ENCODE peak calls at places on chromosome 11, in five cellular contexts. One of them, this sample, is unnamed.

GRCh38 chr11:113147249-113147648 is 167.1 kb upstream of the TTC12 start:
- DNase-seq in right lobe of liver: no peak
- DNase-seq in H1: peak; percentile 5
- DNase-seq in lower leg skin: no peak
- DNase-seq in hepatocyte: no peak
- DNase-seq in this sample: no peak

GRCh38 chr11:12786891-12787290 is 112.7 kb downstream of the TEAD1 start:
- DNase-seq in lower leg skin: no peak
- DNase-seq in right lobe of liver: no peak
- DNase-seq in hepatocyte: no peak
- DNase-seq in H1: no peak
- DNase-seq in this sample: no peak

GRCh38 chr11:108568183-108568858 is 25.2 kb downstream of the EXPH5 start:
- DNase-seq in lower leg skin: no peak
- DNase-seq in H1: no peak
- DNase-seq in right lobe of liver: peak; percentile 88
- DNase-seq in hepatocyte: no peak
- DNase-seq in this sample: no peak

GRCh38 chr11:34887260-34887659 is 28.9 kb downstream of the APIP start:
- DNase-seq in H1: no peak
- DNase-seq in lower leg skin: no peak
- DNase-seq in hepatocyte: no peak
- DNase-seq in right lobe of liver: no peak
- DNase-seq in this sample: no peak

GRCh38 chr11:22828373-22828772 is 1.2 kb downstream of the SVIP start:
- DNase-seq in right lobe of liver: no peak
- DNase-seq in hepatocyte: no peak
- DNase-seq in H1: no peak
- DNase-seq in lower leg skin: no peak
- DNase-seq in this sample: no peak

GRCh38 chr11:130449996-130450419 is 1.6 kb downstream of the ADAMTS15 start:
- DNase-seq in right lobe of liver: no peak
- DNase-seq in hepatocyte: peak; percentile 85
- DNase-seq in lower leg skin: peak; percentile 34
- DNase-seq in H1: peak; percentile 75
- DNase-seq in this sample: peak; percentile 86

GRCh38 chr11:60887531-60887930 is 18.9 kb downstream of the PRPF19 start:
- DNase-seq in H1: no peak
- DNase-seq in lower leg skin: no peak
- DNase-seq in right lobe of liver: no peak
- DNase-seq in hepatocyte: peak; percentile 64
- DNase-seq in this sample: no peak

GRCh38 chr11:92779746-92780145 is 189.7 kb upstream of the MTNR1B start:
- DNase-seq in right lobe of liver: no peak
- DNase-seq in lower leg skin: no peak
- DNase-seq in H1: no peak
- DNase-seq in hepatocyte: no peak
- DNase-seq in this sample: no peak

GRCh38 chr11:29256580-29256979 is 760.2 kb downstream of the KCNA4 start:
- DNase-seq in H1: no peak
- DNase-seq in hepatocyte: no peak
- DNase-seq in right lobe of liver: no peak
- DNase-seq in lower leg skin: no peak
- DNase-seq in this sample: no peak

GRCh38 chr11:108324587-108324986 is 101.7 kb downstream of the ATM start:
- DNase-seq in H1: no peak
- DNase-seq in right lobe of liver: no peak
- DNase-seq in lower leg skin: no peak
- DNase-seq in hepatocyte: no peak
- DNase-seq in this sample: no peak

GRCh38 chr11:125285844-125286243 is 121.3 kb downstream of the PKNOX2 start:
- DNase-seq in right lobe of liver: no peak
- DNase-seq in H1: no peak
- DNase-seq in lower leg skin: no peak
- DNase-seq in hepatocyte: no peak
- DNase-seq in this sample: no peak

GRCh38 chr11:107176148-107177105 is 158.2 kb upstream of the GUCY1A2 start:
- DNase-seq in hepatocyte: no peak
- DNase-seq in lower leg skin: no peak
- DNase-seq in H1: no peak
- DNase-seq in right lobe of liver: no peak
- DNase-seq in this sample: no peak

GRCh38 chr11:69907611-69908010 is 88.4 kb upstream of the FGF3 start:
- DNase-seq in right lobe of liver: peak; percentile 37
- DNase-seq in H1: no peak
- DNase-seq in lower leg skin: no peak
- DNase-seq in hepatocyte: no peak
- DNase-seq in this sample: peak; percentile 17

GRCh38 chr11:130737866-130738431 is 178.3 kb downstream of the SNX19 start:
- DNase-seq in hepatocyte: peak; percentile 41
- DNase-seq in lower leg skin: no peak
- DNase-seq in H1: no peak
- DNase-seq in right lobe of liver: no peak
- DNase-seq in this sample: no peak

GRCh38 chr11:75174781-75175370 is 24.0 kb downstream of the SLCO2B1 start:
- DNase-seq in right lobe of liver: no peak
- DNase-seq in lower leg skin: peak; percentile 50
- DNase-seq in hepatocyte: no peak
- DNase-seq in H1: no peak
- DNase-seq in this sample: no peak

GRCh38 chr11:45859661-45860140 is 12.4 kb downstream of the CRY2 start:
- DNase-seq in H1: no peak
- DNase-seq in right lobe of liver: peak; percentile 96
- DNase-seq in lower leg skin: peak; percentile 90
- DNase-seq in hepatocyte: peak; percentile 90
- DNase-seq in this sample: peak; percentile 96

GRCh38 chr11:1522081-1522424 is 35.5 kb upstream of the MOB2 start:
- DNase-seq in H1: no peak
- DNase-seq in right lobe of liver: no peak
- DNase-seq in lower leg skin: no peak
- DNase-seq in hepatocyte: no peak
- DNase-seq in this sample: no peak

GRCh38 chr11:1520209-1520986 is 33.8 kb upstream of the MOB2 start:
- DNase-seq in right lobe of liver: no peak
- DNase-seq in H1: no peak
- DNase-seq in lower leg skin: no peak
- DNase-seq in hepatocyte: no peak
- DNase-seq in this sample: no peak

GRCh38 chr11:1523077-1523476 is 36.5 kb upstream of the MOB2 start:
- DNase-seq in H1: no peak
- DNase-seq in lower leg skin: no peak
- DNase-seq in hepatocyte: no peak
- DNase-seq in right lobe of liver: no peak
- DNase-seq in this sample: no peak

GRCh38 chr11:1520987-1521349 is 34.4 kb upstream of the MOB2 start:
- DNase-seq in right lobe of liver: no peak
- DNase-seq in hepatocyte: no peak
- DNase-seq in H1: no peak
- DNase-seq in lower leg skin: no peak
- DNase-seq in this sample: no peak

GRCh38 chr11:1521382-1522080 is 35.0 kb upstream of the MOB2 start:
- DNase-seq in lower leg skin: no peak
- DNase-seq in hepatocyte: no peak
- DNase-seq in right lobe of liver: no peak
- DNase-seq in H1: no peak
- DNase-seq in this sample: no peak
- H3K4me3 ChIP-seq in lower leg skin: no peak overlapping the region
- H3K4me3 ChIP-seq in hepatocyte: no peak overlapping the region
- H3K4me3 ChIP-seq in right lobe of liver: no peak overlapping the region
- H3K4me3 ChIP-seq in H1: no peak overlapping the region
- H3K4me3 ChIP-seq in this sample: no peak overlapping the region

GRCh38 chr11:47408598-47409439 is 429 bp downstream of the SLC39A13 start:
- DNase-seq in right lobe of liver: no peak
- DNase-seq in lower leg skin: no peak
- DNase-seq in hepatocyte: peak; percentile 71
- DNase-seq in H1: no peak
- DNase-seq in this sample: peak; percentile 72

GRCh38 chr11:47409440-47410403 is 1.3 kb downstream of the SLC39A13 start:
- DNase-seq in H1: no peak
- DNase-seq in hepatocyte: no peak
- DNase-seq in lower leg skin: no peak
- DNase-seq in right lobe of liver: no peak
- DNase-seq in this sample: no peak

GRCh38 chr11:47410404-47411264 is 2.2 kb downstream of the SLC39A13 start:
- DNase-seq in H1: no peak
- DNase-seq in right lobe of liver: no peak
- DNase-seq in hepatocyte: no peak
- DNase-seq in lower leg skin: no peak
- DNase-seq in this sample: no peak

GRCh38 chr11:47407746-47408590 is at the start of gene SLC39A13:
- DNase-seq in H1: peak; percentile 81
- DNase-seq in lower leg skin: peak; percentile 92
- DNase-seq in right lobe of liver: peak; percentile 97
- DNase-seq in hepatocyte: peak; percentile 97
- DNase-seq in this sample: peak; percentile 96

GRCh38 chr11:47406896-47407745 is 1.3 kb upstream of the SLC39A13 start:
- DNase-seq in lower leg skin: no peak
- DNase-seq in H1: no peak
- DNase-seq in hepatocyte: peak; percentile 23
- DNase-seq in right lobe of liver: no peak
- DNase-seq in this sample: no peak
- TF ChIP-seq CTCF in lower leg skin: no peak
- TF ChIP-seq CTCF in H1: peak; percentile 24
- TF ChIP-seq CTCF in hepatocyte: no peak
- TF ChIP-seq CTCF in right lobe of liver: no peak
- TF ChIP-seq CTCF in this sample: no peak

DNA sequence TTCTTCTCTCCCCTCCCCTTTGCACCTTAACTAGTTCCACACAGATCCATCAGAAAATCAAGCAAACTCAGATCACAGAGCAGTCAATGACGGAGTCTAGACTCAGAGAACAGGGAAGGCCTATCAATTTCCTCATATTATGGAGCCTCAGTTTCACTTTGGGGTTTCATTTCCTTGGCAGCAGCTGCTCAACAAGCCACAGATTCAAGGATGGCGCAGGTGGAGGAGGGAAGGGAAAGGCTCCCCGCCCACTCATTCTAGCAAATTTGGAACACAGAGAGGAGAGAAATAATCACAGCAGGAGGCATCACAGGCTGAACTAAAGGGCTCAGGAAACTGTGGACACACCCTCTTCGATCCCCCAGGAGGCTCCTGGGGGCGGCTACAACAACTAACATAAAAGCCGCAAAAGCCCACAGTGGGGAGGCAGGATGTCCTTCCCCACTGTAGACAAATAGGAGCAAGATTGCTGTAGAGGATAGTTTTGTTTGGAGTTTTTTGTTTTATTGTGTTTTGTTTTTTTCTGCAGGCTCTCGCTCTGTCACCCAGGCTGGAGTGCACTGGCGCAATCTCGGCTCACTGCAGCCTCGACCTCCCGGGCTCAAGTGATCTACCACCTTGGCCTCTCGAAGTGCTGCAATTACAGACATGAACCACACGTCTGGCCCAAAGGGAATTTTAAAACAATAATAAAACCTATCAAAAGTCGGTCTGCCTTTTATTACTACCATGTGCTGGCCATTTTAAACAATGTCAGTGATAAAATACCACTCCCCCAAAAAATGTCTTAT is 3.4 kb downstream of the PLAAT3 start:
- DNase-seq in H1: peak; percentile 60
- DNase-seq in lower leg skin: no peak
- DNase-seq in right lobe of liver: no peak
- DNase-seq in hepatocyte: no peak
- DNase-seq in this sample: no peak
- H3K4me3 ChIP-seq in H1: peak overlapping the region; percentile 2
- H3K4me3 ChIP-seq in lower leg skin: no peak overlapping the region
- H3K4me3 ChIP-seq in right lobe of liver: no peak overlapping the region
- H3K4me3 ChIP-seq in hepatocyte: no peak overlapping the region
- H3K4me3 ChIP-seq in this sample: no peak overlapping the region

GRCh38 chr11:2150206-2150847 is 10.7 kb downstream of the INS start:
- DNase-seq in H1: no peak
- DNase-seq in right lobe of liver: no peak
- DNase-seq in hepatocyte: peak; percentile 68
- DNase-seq in lower leg skin: no peak
- DNase-seq in this sample: no peak
- TF ChIP-seq CTCF in H1: peak; percentile 73
- TF ChIP-seq CTCF in right lobe of liver: no peak
- TF ChIP-seq CTCF in hepatocyte: peak; percentile 91
- TF ChIP-seq CTCF in lower leg skin: no peak
- TF ChIP-seq CTCF in this sample: no peak

GRCh38 chr11:121463689-121464335 is 11.0 kb upstream of the SORL1-AS1 start:
- DNase-seq in hepatocyte: no peak
- DNase-seq in right lobe of liver: no peak
- DNase-seq in H1: no peak
- DNase-seq in lower leg skin: no peak
- DNase-seq in this sample: no peak
- H3K4me3 ChIP-seq in hepatocyte: no peak overlapping the region
- H3K4me3 ChIP-seq in right lobe of liver: no peak overlapping the region
- H3K4me3 ChIP-seq in H1: no peak overlapping the region
- H3K4me3 ChIP-seq in lower leg skin: no peak overlapping the region
- H3K4me3 ChIP-seq in this sample: no peak overlapping the region

DNA sequence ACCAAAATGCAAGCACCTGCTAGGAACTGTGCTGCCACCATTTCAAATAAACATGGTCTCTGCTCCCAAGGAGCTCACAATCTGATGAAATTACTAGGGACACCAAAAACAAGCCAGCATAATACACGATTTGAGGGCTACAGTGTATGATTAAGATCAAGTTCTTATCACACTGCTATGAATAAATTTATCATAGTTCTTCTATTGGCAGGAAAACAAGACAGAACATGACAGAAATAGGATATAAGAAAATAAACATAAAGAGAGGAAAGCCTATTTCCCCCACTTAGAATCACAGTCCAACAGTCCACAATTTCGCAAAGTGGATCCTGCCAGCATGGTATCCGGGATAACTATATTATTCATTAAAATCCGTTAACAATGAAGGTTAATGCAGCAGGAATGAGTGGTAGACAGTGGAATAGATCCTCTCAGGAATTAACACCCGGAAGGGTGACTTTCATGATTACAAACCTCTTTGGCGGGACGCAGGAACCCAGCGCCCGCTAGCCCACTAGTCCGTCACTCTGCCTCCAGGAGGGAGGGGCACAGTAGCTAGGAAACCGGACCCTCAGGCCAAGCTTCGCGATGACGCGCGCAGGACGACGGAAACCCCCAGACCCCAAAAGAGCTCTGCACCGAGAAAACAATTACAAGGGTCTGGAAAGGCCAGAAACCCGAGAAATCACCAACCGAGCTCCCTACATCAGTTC is 665 bp downstream of the CCDC82 start:
- DNase-seq in H1: peak; percentile 36
- DNase-seq in hepatocyte: no peak
- DNase-seq in right lobe of liver: no peak
- DNase-seq in lower leg skin: no peak
- DNase-seq in this sample: no peak
- TF ChIP-seq CTCF in H1: no peak
- TF ChIP-seq CTCF in hepatocyte: no peak
- TF ChIP-seq CTCF in right lobe of liver: peak; percentile 5
- TF ChIP-seq CTCF in lower leg skin: no peak
- TF ChIP-seq CTCF in this sample: no peak

GRCh38 chr11:40517122-40517521 is 942.3 kb downstream of the LRRC4C start:
- DNase-seq in right lobe of liver: no peak
- DNase-seq in hepatocyte: no peak
- DNase-seq in H1: no peak
- DNase-seq in lower leg skin: no peak
- DNase-seq in this sample: no peak
- H3K4me3 ChIP-seq in right lobe of liver: no peak overlapping the region
- H3K4me3 ChIP-seq in hepatocyte: no peak overlapping the region
- H3K4me3 ChIP-seq in H1: no peak overlapping the region
- H3K4me3 ChIP-seq in lower leg skin: no peak overlapping the region
- H3K4me3 ChIP-seq in this sample: no peak overlapping the region

GRCh38 chr11:64196616-64197015 is 9.9 kb upstream of the FERMT3 start:
- DNase-seq in H1: no peak
- DNase-seq in lower leg skin: no peak
- DNase-seq in right lobe of liver: no peak
- DNase-seq in hepatocyte: no peak
- DNase-seq in this sample: no peak

GRCh38 chr11:64186205-64187165 is 514 bp downstream of the STIP1 start:
- DNase-seq in lower leg skin: no peak
- DNase-seq in H1: no peak
- DNase-seq in hepatocyte: peak; percentile 47
- DNase-seq in right lobe of liver: no peak
- DNase-seq in this sample: peak; percentile 67

GRCh38 chr11:64192429-64192828 is 6.5 kb downstream of the STIP1 start:
- DNase-seq in hepatocyte: no peak
- DNase-seq in lower leg skin: no peak
- DNase-seq in H1: no peak
- DNase-seq in right lobe of liver: no peak
- DNase-seq in this sample: no peak
- TF ChIP-seq CTCF in hepatocyte: no peak
- TF ChIP-seq CTCF in lower leg skin: no peak
- TF ChIP-seq CTCF in H1: no peak
- TF ChIP-seq CTCF in right lobe of liver: no peak
- TF ChIP-seq CTCF in this sample: no peak